ENCODE peak calls at places on chromosomes 2 and 18, in six cellular contexts. Z is PC-9; B is HFFc6; C is CD4-positive, alpha-beta T cell; P is neural crest cell; U is uterus. H is an unnamed sample.

GRCh38 chr18:23968638-23969037 is 45.9 kb upstream of the TTC39C start:
- DNase-seq in P (no peak), B (no peak), Z (no peak), C (no peak), U (no peak), H (no peak)

GRCh38 chr18:52237551-52237950 is 102.4 kb upstream of the DCC start:
- DNase-seq in U (no peak), B (no peak), Z (no peak), P (no peak), C (no peak), H (no peak)

GRCh38 chr2:197369228-197369945 is 58.8 kb upstream of the ANKRD44 start:
- DNase-seq in C (no peak), B (no peak), U (no peak), Z (no peak), P (no peak), H (no peak)

GRCh38 chr2:175684466-175684865 is 317.6 kb downstream of the LNPK start:
- DNase-seq in B (no peak), P (no peak), C (no peak), U (no peak), Z (no peak), H (no peak)

GRCh38 chr18:57434536-57435494 is at the start of gene ONECUT2:
- DNase-seq in B (peak), C (peak), U (peak), Z (peak), P (peak), H (peak)

GRCh38 chr2:134717706-134718094 is 1.1 kb downstream of the TMEM163 start:
- DNase-seq in Z (no peak), U (no peak), C (no peak), B (no peak), P (no peak), H (peak)

GRCh38 chr2:17429130-17429529 is 89.1 kb downstream of the RAD51AP2 start:
- DNase-seq in B (no peak), U (no peak), P (no peak), Z (no peak), C (no peak), H (no peak)

GRCh38 chr2:39140322-39140847 is 19.5 kb upstream of the SOS1 start:
- DNase-seq in U (no peak), B (no peak), P (no peak), Z (no peak), C (no peak), H (no peak)

GRCh38 chr18:44599409-44599808 is 81.3 kb upstream of the SETBP1 start:
- DNase-seq in U (no peak), C (no peak), Z (no peak), P (no peak), B (no peak), H (no peak)

GRCh38 chr2:16135196-16135912 is 195.0 kb downstream of the MYCN start:
- DNase-seq in C (no peak), B (no peak), U (no peak), Z (no peak), P (no peak), H (no peak)

GRCh38 chr2:124566518-124566970 is 541.5 kb downstream of the CNTNAP5 start:
- DNase-seq in C (no peak), B (no peak), U (no peak), Z (no peak), P (no peak), H (no peak)

GRCh38 chr2:16218651-16219050 is 278.3 kb downstream of the MYCN start:
- DNase-seq in B (no peak), U (no peak), Z (no peak), C (no peak), P (peak), H (peak)

GRCh38 chr2:152337511-152337903 is 2.5 kb downstream of the FMNL2 start:
- DNase-seq in U (no peak), C (no peak), P (no peak), B (no peak), Z (no peak), H (no peak)

GRCh38 chr2:152335016-152335850 is at the start of gene FMNL2:
- DNase-seq in C (peak), B (peak), P (peak), U (peak), Z (peak), H (peak)

GRCh38 chr2:152335851-152336102 is 803 bp downstream of the FMNL2 start:
- DNase-seq in B (no peak), C (no peak), P (no peak), U (peak), Z (no peak), H (no peak)

GRCh38 chr2:152336854-152337510 is 2.0 kb downstream of the FMNL2 start:
- DNase-seq in C (no peak), P (peak), U (peak), Z (peak), B (peak), H (peak)

GRCh38 chr2:152336103-152336853 is 1.3 kb downstream of the FMNL2 start:
- DNase-seq in P (peak), U (peak), Z (peak), C (no peak), B (peak), H (peak)
- TF ChIP-seq CTCF in P (no peak), U (no peak), Z (no peak), C (no peak), B (no peak), H (no peak)

GRCh38 chr2:237322564-237322963 is 91.4 kb downstream of the COL6A3 start:
- DNase-seq in P (no peak), C (no peak), Z (peak), B (no peak), U (no peak), H (no peak)
- TF ChIP-seq CTCF in P (peak), C (no peak), Z (peak), B (peak), U (no peak), H (no peak)

GRCh38 chr2:218658671-218659257 is 659 bp downstream of the ZNF142 start:
- DNase-seq in C (peak), Z (peak), U (no peak), B (peak), P (peak), H (peak)
- TF ChIP-seq CTCF in C (peak), Z (peak), U (no peak), B (peak), P (peak), H (peak)

DNA sequence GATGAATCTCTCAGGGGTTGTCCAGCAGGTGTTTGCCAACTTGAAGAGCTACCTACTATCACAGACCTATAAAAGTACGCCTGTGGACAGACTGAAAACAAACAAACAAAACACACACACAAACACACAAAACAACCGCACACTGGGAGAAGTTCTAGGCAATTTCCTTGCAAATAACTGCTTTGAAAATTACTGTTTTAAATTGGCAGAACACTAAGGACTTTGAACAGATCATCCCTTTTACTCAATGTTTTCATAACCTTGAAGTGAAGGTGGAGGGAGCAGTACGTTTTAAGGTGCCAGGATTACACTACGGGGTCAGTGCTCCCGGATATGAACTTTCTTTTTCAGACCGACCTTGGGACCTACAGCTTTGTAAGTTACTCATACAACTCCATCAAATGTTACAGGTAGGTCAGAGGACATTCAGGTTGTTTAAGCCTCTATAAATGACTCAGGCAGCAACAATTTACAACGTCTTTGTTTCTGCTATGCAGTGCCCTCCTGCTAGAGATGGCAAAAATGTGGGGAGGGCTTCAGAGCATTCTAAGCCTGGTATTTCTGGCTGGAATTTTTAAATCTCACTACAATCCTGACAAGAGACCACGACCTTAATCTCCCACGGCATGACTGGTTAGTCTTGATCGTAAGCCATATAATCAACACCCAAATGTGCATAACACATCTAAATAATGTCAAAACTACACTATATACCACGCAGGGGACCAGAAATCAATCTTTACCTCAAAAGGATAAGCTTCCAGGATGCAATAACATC is 1.4 kb upstream of the SLC20A1 start:
- DNase-seq in U (no peak), C (no peak), B (no peak), P (no peak), Z (peak), H (no peak)
- TF ChIP-seq CTCF in U (no peak), C (no peak), B (no peak), P (no peak), Z (no peak), H (no peak)

GRCh38 chr2:139196754-139197153 is 416.6 kb upstream of the NXPH2 start:
- DNase-seq in C (no peak), Z (no peak), U (no peak), B (no peak), P (no peak), H (no peak)
- TF ChIP-seq CTCF in C (no peak), Z (no peak), U (no peak), B (no peak), P (peak), H (peak)

DNA sequence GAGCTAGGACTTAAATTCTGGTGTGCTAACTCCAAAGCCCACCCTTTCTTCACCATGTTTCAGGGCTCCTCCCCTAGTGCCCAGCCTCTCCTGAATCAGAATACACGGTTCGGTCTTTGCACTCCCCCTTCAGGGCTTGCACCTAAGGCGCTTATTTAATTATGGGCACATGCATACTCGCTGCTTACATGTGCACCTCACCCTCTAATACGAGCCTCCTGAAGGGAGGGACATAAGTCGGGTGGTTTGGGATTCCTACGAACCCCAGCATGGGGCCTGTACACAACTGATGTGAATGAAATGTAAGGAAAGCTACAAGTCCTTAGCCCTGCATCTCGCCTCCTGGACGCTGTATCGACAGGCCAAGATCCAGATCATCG is 435 bp downstream of the IFT172 start:
- DNase-seq in B (no peak), U (no peak), Z (no peak), P (no peak), C (peak), H (no peak)
- TF ChIP-seq CTCF in B (peak), U (no peak), Z (no peak), P (no peak), C (no peak), H (no peak)

DNA sequence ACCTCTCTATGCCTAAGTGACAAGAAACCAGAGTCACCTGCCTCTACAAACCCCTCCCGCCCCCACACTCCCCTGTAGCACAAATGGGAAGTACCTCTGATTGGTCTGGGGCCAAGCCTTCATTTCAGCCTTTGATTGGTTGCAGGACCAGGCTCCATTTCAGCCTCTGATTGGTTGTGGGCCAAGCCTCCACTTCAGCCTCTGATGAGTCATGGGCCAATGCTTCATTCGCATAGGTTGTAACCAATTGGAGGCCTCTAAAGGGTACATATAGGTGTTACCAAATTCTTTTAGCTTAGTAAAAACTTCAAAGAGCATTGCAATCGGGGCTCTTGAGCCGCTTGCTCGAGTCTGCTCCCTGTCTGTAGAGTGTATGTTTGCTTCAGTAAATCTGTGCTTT is 25.0 kb downstream of the CCDC102B start:
- DNase-seq in B (no peak), Z (no peak), P (no peak), U (no peak), C (no peak), H (no peak)
- TF ChIP-seq CTCF in B (no peak), Z (no peak), P (no peak), U (no peak), C (no peak), H (no peak)

DNA sequence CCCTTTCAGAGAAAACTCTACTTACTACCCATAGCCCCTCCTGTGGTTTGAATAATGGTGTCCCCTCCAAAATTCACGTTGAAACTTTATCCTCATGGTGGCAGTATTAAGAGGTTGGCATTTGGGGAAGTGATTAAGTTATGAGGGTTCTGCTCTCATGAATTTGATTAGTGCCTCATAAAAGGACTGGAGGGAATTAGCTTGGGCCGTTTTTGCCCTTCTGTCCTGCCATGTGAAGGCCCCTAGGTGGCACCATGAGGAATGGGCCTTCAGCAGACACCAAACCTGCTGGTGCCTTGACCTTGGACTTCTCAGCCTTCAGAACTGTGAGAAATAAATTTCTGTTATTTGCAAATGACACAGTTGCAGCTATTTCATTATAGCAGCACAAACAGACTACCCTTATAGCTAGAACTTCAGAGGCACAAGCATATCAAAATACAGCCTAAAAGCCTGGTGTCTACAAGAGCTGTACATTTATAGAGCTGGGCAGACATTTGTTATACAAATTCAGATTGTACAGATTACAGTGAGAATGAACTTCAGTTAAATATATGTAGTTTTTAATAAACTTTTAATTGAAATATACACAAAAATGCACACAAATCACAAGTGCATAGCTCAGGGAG is 2.6 kb upstream of the PTPN2 start:
- DNase-seq in C (no peak), B (no peak), P (no peak), Z (no peak), U (no peak), H (no peak)
- TF ChIP-seq CTCF in C (no peak), B (peak), P (peak), Z (peak), U (no peak), H (peak)

H was measured in glutamatergic neuron.